ENCODE peak calls at places on chromosomes 4 and X, in four cellular contexts. One of them, this sample, is unnamed.

GRCh38 chrX:25523574-25523973 is 507.8 kb upstream of the ARX start:
- DNase-seq in GM12878: no peak
- DNase-seq in GM23338: peak
- DNase-seq in SK-N-SH: peak
- DNase-seq in this sample: no peak

GRCh38 chrX:12223650-12224049 is 85.4 kb downstream of the FRMPD4 start:
- DNase-seq in GM12878: no peak
- DNase-seq in GM23338: no peak
- DNase-seq in SK-N-SH: no peak
- DNase-seq in this sample: no peak

GRCh38 chrX:122818068-122818467 is 366.0 kb upstream of the GRIA3 start:
- DNase-seq in GM12878: no peak
- DNase-seq in GM23338: no peak
- DNase-seq in SK-N-SH: no peak
- DNase-seq in this sample: no peak

GRCh38 chrX:115573172-115573571 is 12.2 kb downstream of the PLS3 start:
- DNase-seq in GM12878: no peak
- DNase-seq in GM23338: no peak
- DNase-seq in SK-N-SH: no peak
- DNase-seq in this sample: no peak

GRCh38 chr4:184845367-184846011 is 19.7 kb upstream of the ACSL1 start:
- DNase-seq in GM12878: no peak
- DNase-seq in GM23338: no peak
- DNase-seq in SK-N-SH: no peak
- DNase-seq in this sample: no peak

GRCh38 chrX:153560000-153560399 is 38.9 kb downstream of the CCNQ start:
- DNase-seq in GM12878: no peak
- DNase-seq in GM23338: no peak
- DNase-seq in SK-N-SH: no peak
- DNase-seq in this sample: peak

GRCh38 chrX:114626323-114626722 is 42.4 kb downstream of the HTR2C start:
- DNase-seq in GM12878: no peak
- DNase-seq in GM23338: peak
- DNase-seq in SK-N-SH: peak
- DNase-seq in this sample: no peak

GRCh38 chr4:8643441-8643840 is 50.9 kb downstream of the CPZ start:
- DNase-seq in GM12878: no peak
- DNase-seq in GM23338: no peak
- DNase-seq in SK-N-SH: no peak
- DNase-seq in this sample: no peak

GRCh38 chrX:13669246-13669689 is 16.3 kb downstream of the TCEANC start:
- DNase-seq in GM12878: peak
- DNase-seq in GM23338: no peak
- DNase-seq in SK-N-SH: no peak
- DNase-seq in this sample: peak

GRCh38 chrX:40176256-40176978 is 78.7 kb upstream of the BCOR start:
- DNase-seq in GM12878: no peak
- DNase-seq in GM23338: peak
- DNase-seq in SK-N-SH: peak
- DNase-seq in this sample: peak

GRCh38 chr4:118872181-118872580 is 16.5 kb upstream of the SYNPO2 start:
- DNase-seq in GM12878: no peak
- DNase-seq in GM23338: no peak
- DNase-seq in SK-N-SH: no peak
- DNase-seq in this sample: no peak

GRCh38 chr4:183449193-183449888 is 4.9 kb downstream of the CDKN2AIP start:
- DNase-seq in GM12878: no peak
- DNase-seq in GM23338: no peak
- DNase-seq in SK-N-SH: no peak
- DNase-seq in this sample: no peak

GRCh38 chr4:126592088-126592487 is 1040.7 kb upstream of the INTU start:
- DNase-seq in GM12878: no peak
- DNase-seq in GM23338: peak
- DNase-seq in SK-N-SH: no peak
- DNase-seq in this sample: no peak

GRCh38 chr4:13966241-13967195 is 339.0 kb upstream of the BOD1L1 start:
- DNase-seq in GM12878: no peak
- DNase-seq in GM23338: peak
- DNase-seq in SK-N-SH: no peak
- DNase-seq in this sample: no peak

GRCh38 chr4:40669504-40669903 is 39.8 kb upstream of the RBM47 start:
- DNase-seq in GM12878: peak
- DNase-seq in GM23338: no peak
- DNase-seq in SK-N-SH: no peak
- DNase-seq in this sample: no peak

GRCh38 chr4:3807311-3807710 is 41.1 kb downstream of the ADRA2C start:
- DNase-seq in GM12878: no peak
- DNase-seq in GM23338: peak
- DNase-seq in SK-N-SH: no peak
- DNase-seq in this sample: no peak

GRCh38 chr4:19969492-19969891 is 282.2 kb upstream of the SLIT2 start:
- DNase-seq in GM12878: no peak
- DNase-seq in GM23338: peak
- DNase-seq in SK-N-SH: peak
- DNase-seq in this sample: no peak

GRCh38 chr4:124279741-124280140 is 432.8 kb downstream of the ANKRD50 start:
- DNase-seq in GM12878: no peak
- DNase-seq in GM23338: no peak
- DNase-seq in SK-N-SH: peak
- DNase-seq in this sample: no peak

GRCh38 chrX:40088299-40088625 is 9.5 kb downstream of the BCOR start:
- DNase-seq in GM12878: no peak
- DNase-seq in GM23338: peak
- DNase-seq in SK-N-SH: no peak
- DNase-seq in this sample: no peak

GRCh38 chrX:107450823-107451509 is 1.5 kb downstream of the FRMPD3 start:
- DNase-seq in GM12878: no peak
- DNase-seq in GM23338: peak
- DNase-seq in SK-N-SH: no peak
- DNase-seq in this sample: no peak

GRCh38 chrX:75522565-75523411 is at the start of gene ZDHHC15:
- DNase-seq in GM12878: peak
- DNase-seq in GM23338: peak
- DNase-seq in SK-N-SH: peak
- DNase-seq in this sample: no peak

GRCh38 chrX:108160309-108160708 is 68.7 kb downstream of the ATG4A start:
- DNase-seq in GM12878: no peak
- DNase-seq in GM23338: no peak
- DNase-seq in SK-N-SH: no peak
- DNase-seq in this sample: no peak

GRCh38 chrX:109740076-109740809 is 7.2 kb upstream of the ACSL4 start:
- DNase-seq in GM12878: no peak
- DNase-seq in GM23338: no peak
- DNase-seq in SK-N-SH: no peak
- DNase-seq in this sample: no peak

GRCh38 chr4:173424899-173425805 is 26.2 kb upstream of the SCRG1 start:
- DNase-seq in GM12878: no peak
- DNase-seq in GM23338: no peak
- DNase-seq in SK-N-SH: no peak
- DNase-seq in this sample: no peak

GRCh38 chr4:48681856-48682255 is 98.2 kb downstream of the FRYL start:
- DNase-seq in GM12878: peak
- DNase-seq in GM23338: peak
- DNase-seq in SK-N-SH: no peak
- DNase-seq in this sample: no peak

DNA sequence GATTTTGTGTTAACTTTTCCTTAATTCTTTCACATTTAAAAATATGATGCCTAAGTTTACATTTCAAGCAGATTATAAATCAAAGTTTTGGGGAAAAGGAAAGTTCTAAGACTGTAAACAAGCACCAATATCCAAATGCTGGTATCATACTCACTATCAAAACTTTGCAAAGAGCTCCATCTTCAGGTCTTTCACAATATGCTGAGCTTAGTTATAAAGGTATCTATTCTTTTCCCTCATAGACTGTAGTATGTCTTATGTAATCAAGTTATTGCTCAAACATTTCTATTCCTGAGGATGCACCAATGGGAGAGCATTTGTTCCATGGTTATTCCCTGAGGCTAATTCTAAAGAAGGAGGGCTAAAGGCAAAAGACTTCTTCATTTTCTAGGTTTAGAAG is 207.9 kb upstream of the FAM241A start:
- DNase-seq in GM12878: no peak
- DNase-seq in GM23338: peak
- DNase-seq in SK-N-SH: no peak
- DNase-seq in this sample: no peak
- TF ChIP-seq CTCF in GM12878: peak
- TF ChIP-seq CTCF in GM23338: peak
- TF ChIP-seq CTCF in SK-N-SH: peak
- TF ChIP-seq CTCF in this sample: no peak

DNA sequence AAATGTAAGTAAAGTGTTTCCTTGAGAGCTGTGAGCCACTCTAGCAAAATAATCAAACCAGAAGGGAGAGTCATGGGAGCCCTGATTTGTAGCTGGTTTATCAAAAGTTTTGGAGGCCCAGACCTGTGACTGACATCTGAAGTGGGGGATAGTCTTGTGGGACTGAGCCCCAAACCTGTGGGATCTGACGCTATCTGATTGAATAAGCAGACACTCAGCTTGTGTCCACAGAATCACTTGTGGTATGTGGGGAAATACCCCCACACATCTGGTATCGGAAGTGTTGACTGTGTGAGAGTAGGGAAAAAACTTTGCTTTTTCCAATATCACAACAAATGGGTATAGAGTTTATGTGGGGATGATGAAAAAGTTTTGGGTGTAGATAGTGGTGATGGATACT is 35.4 kb downstream of the FUNDC1 start:
- DNase-seq in GM12878: no peak
- DNase-seq in GM23338: no peak
- DNase-seq in SK-N-SH: no peak
- DNase-seq in this sample: no peak
- TF ChIP-seq REST in GM12878: no peak
- TF ChIP-seq REST in GM23338: no peak
- TF ChIP-seq REST in SK-N-SH: no peak
- TF ChIP-seq REST in this sample: no peak

GRCh38 chrX:85114776-85115175 is 111.1 kb downstream of the APOOL start:
- DNase-seq in GM12878: no peak
- DNase-seq in GM23338: peak
- DNase-seq in SK-N-SH: no peak
- DNase-seq in this sample: no peak
- TF ChIP-seq CTCF in GM12878: no peak
- TF ChIP-seq CTCF in GM23338: no peak
- TF ChIP-seq CTCF in SK-N-SH: peak
- TF ChIP-seq CTCF in this sample: no peak

GRCh38 chr4:165328708-165329107 is 1.2 kb downstream of the MSMO1 start:
- DNase-seq in GM12878: no peak
- DNase-seq in GM23338: peak
- DNase-seq in SK-N-SH: no peak
- DNase-seq in this sample: no peak
- TF ChIP-seq REST in GM12878: no peak
- TF ChIP-seq REST in GM23338: no peak
- TF ChIP-seq REST in SK-N-SH: no peak
- TF ChIP-seq REST in this sample: no peak

GRCh38 chr4:99834569-99834968 is 17.9 kb downstream of the DAPP1 start:
- DNase-seq in GM12878: no peak
- DNase-seq in GM23338: no peak
- DNase-seq in SK-N-SH: no peak
- DNase-seq in this sample: no peak

GRCh38 chr4:99832313-99832712 is 15.7 kb downstream of the DAPP1 start:
- DNase-seq in GM12878: no peak
- DNase-seq in GM23338: peak
- DNase-seq in SK-N-SH: no peak
- DNase-seq in this sample: no peak

GRCh38 chr4:99833766-99834165 is 17.1 kb downstream of the DAPP1 start:
- DNase-seq in GM12878: no peak
- DNase-seq in GM23338: no peak
- DNase-seq in SK-N-SH: no peak
- DNase-seq in this sample: no peak

GRCh38 chr4:99835942-99836341 is 19.3 kb downstream of the DAPP1 start:
- DNase-seq in GM12878: no peak
- DNase-seq in GM23338: no peak
- DNase-seq in SK-N-SH: no peak
- DNase-seq in this sample: no peak

DNA sequence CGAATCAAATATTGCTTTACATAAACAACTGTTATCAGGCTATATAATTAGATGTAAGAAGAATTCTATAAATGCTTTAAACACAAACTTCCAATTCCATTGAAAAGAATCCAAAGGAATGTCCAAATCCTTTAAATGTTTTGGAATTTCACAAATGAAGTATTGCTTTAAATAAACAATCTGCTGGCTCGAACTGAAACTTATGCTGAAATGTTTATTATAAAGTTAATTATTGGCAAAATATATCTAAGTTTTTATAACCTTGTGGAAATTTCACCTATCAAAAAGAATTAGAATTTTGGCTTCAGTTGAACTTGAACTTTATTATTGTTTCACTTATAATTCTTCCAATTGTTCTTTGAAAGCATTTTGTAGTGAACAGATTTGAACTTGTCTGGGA is 16.2 kb downstream of the DAPP1 start:
- DNase-seq in GM12878: no peak
- DNase-seq in GM23338: no peak
- DNase-seq in SK-N-SH: no peak
- DNase-seq in this sample: no peak
- TF ChIP-seq CTCF in GM12878: no peak
- TF ChIP-seq CTCF in GM23338: no peak
- TF ChIP-seq CTCF in SK-N-SH: no peak
- TF ChIP-seq CTCF in this sample: no peak

GRCh38 chr4:135243960-135244561 is 1042.5 kb upstream of the PABPC4L start:
- DNase-seq in GM12878: no peak
- DNase-seq in GM23338: no peak
- DNase-seq in SK-N-SH: no peak
- DNase-seq in this sample: no peak

GRCh38 chr4:135250040-135250439 is 1048.5 kb upstream of the PABPC4L start:
- DNase-seq in GM12878: no peak
- DNase-seq in GM23338: no peak
- DNase-seq in SK-N-SH: no peak
- DNase-seq in this sample: no peak

GRCh38 chr4:135244605-135245146 is 1043.1 kb upstream of the PABPC4L start:
- DNase-seq in GM12878: no peak
- DNase-seq in GM23338: peak
- DNase-seq in SK-N-SH: no peak
- DNase-seq in this sample: no peak

DNA sequence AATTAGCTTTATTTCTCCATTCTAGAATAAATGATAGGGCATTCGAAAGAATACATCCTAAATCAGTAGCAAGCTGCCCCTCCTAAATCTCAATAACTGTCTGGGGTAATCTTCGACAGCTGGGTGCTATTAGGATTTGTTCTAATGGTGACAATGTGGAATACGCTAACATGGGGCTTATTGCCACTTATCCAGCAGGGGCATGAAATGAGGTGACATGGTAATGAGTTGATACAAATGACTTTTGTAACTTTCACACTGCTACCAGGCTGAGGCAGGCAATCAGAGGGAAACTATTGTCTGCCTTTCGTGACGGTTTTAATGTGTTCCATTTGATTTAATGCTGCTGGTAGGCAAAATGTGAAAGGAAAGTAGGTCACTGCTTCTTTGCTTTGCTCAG is 1047.4 kb upstream of the PABPC4L start:
- DNase-seq in GM12878: no peak
- DNase-seq in GM23338: peak
- DNase-seq in SK-N-SH: no peak
- DNase-seq in this sample: no peak
- TF ChIP-seq REST in GM12878: no peak
- TF ChIP-seq REST in GM23338: no peak
- TF ChIP-seq REST in SK-N-SH: no peak
- TF ChIP-seq REST in this sample: no peak

GRCh38 chr4:70901984-70902576 is at the start of gene MOB1B:
- DNase-seq in GM12878: peak
- DNase-seq in GM23338: peak
- DNase-seq in SK-N-SH: peak
- DNase-seq in this sample: peak
- TF ChIP-seq CTCF in GM12878: peak
- TF ChIP-seq CTCF in GM23338: peak
- TF ChIP-seq CTCF in SK-N-SH: peak
- TF ChIP-seq CTCF in this sample: no peak

GRCh38 chr4:37662861-37663390 is 23.2 kb downstream of the RELL1 start:
- DNase-seq in GM12878: no peak
- DNase-seq in GM23338: peak
- DNase-seq in SK-N-SH: no peak
- DNase-seq in this sample: no peak
- TF ChIP-seq REST in GM12878: no peak
- TF ChIP-seq REST in GM23338: no peak
- TF ChIP-seq REST in SK-N-SH: no peak
- TF ChIP-seq REST in this sample: no peak